ENCODE peak calls at places on chromosomes 13 and 19, in six cellular contexts. O, H, U, A, G and J are unnamed samples.

GRCh38 chr13:48808689-48809088 is 155.0 kb downstream of the CYSLTR2 start:
- DNase-seq in O (no peak), H (no peak), U (no peak), A (no peak), G (no peak), J (no peak)

GRCh38 chr13:42891591-42891990 is 100.5 kb downstream of the EPSTI1 start:
- DNase-seq in O (no peak), H (no peak), U (no peak), A (no peak), G (no peak), J (no peak)

GRCh38 chr13:19156013-19156825 is 25.4 kb downstream of the TUBA3C start:
- DNase-seq in O (no peak), H (no peak), U (no peak), A (no peak), G (no peak), J (no peak)

GRCh38 chr19:1064661-1065605 is 2.0 kb upstream of the ARHGAP45 start:
- DNase-seq in O (peak), H (peak), U (no peak), A (peak), G (peak), J (no peak)

GRCh38 chr19:18029617-18030338 is 21.8 kb downstream of the ARRDC2 start:
- DNase-seq in O (no peak), H (no peak), U (no peak), A (no peak), G (no peak), J (no peak)

GRCh38 chr13:33543089-33543459 is 257.5 kb upstream of the STARD13 start:
- DNase-seq in O (no peak), H (no peak), U (no peak), A (no peak), G (no peak), J (no peak)

GRCh38 chr13:41364043-41364442 is 53.0 kb downstream of the NAA16 start:
- DNase-seq in O (no peak), H (no peak), U (no peak), A (no peak), G (no peak), J (no peak)

GRCh38 chr13:81487151-81487550 is 1146.2 kb upstream of the SPRY2 start:
- DNase-seq in O (peak), H (peak), U (no peak), A (peak), G (peak), J (no peak)

GRCh38 chr13:44649834-44650233 is 73.7 kb upstream of the TSC22D1 start:
- DNase-seq in O (no peak), H (no peak), U (no peak), A (no peak), G (no peak), J (no peak)

GRCh38 chr19:41225238-41226052 is 6.4 kb downstream of the AXL start:
- DNase-seq in O (peak), H (peak), U (peak), A (peak), G (no peak), J (peak)

GRCh38 chr19:10712754-10713153 is 5.1 kb upstream of the DNM2 start:
- DNase-seq in O (no peak), H (no peak), U (no peak), A (no peak), G (no peak), J (no peak)

GRCh38 chr19:52453324-52454094 is at the start of gene ZNF578:
- DNase-seq in O (peak), H (peak), U (peak), A (peak), G (peak), J (peak)
- H3K4me3 ChIP-seq in O (peak), H (peak), U (peak), A (peak), G (peak), J (peak)

GRCh38 chr13:102141625-102142472 is 260.0 kb downstream of the FGF14 start:
- DNase-seq in O (no peak), H (peak), U (no peak), A (peak), G (no peak), J (peak)
- H3K4me3 ChIP-seq in O (no peak), H (no peak), U (no peak), A (no peak), G (no peak), J (no peak)

DNA sequence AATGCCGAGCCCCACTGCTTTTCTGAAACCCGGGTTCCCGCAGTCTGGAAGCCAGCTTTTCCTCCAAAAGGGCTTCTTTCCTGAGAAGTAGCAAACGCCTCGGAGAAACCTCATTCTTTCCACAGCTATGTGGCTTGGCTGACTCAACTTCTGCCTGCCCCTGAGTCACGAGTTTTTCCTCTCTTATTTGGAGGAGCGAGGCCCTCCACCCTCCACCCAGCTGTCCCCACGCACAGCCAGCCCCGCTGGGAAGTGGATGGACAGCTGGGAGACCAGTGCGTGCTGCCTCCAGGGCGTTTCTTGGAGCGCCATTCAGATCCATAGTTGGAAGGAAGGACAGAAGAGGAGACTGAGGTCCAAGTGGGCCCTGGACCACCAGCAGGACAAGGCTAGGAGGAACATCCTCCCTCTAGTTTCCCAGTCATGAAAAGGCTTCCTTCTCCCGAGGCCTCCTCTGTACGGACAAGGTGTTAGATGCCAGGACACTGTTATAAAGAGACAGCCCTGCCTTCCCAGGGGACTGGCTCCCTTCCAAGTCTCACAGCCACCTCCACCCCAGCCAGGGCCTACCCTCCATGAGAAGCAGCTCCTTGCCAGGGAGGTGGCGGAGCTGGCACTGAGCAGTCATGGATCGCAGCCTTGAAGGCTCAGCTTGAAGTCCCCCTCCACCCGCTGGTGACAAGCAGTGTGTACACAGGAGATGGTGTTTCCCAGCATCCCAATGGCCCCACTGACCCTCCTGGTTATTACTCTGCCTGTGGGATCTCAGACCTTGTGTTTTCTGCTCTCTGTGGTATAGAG is 2.5 kb upstream of the PLEKHF1 start:
- DNase-seq in O (peak), H (peak), U (peak), A (peak), G (no peak), J (peak)
- H3K4me3 ChIP-seq in O (no peak), H (no peak), U (no peak), A (no peak), G (no peak), J (peak)

GRCh38 chr13:25910243-25910642 is 141.6 kb downstream of the SHISA2 start:
- DNase-seq in O (no peak), H (no peak), U (no peak), A (no peak), G (no peak), J (no peak)

GRCh38 chr13:25916119-25916518 is 135.7 kb downstream of the SHISA2 start:
- DNase-seq in O (no peak), H (no peak), U (no peak), A (no peak), G (no peak), J (no peak)

GRCh38 chr13:25908390-25908789 is 143.4 kb downstream of the SHISA2 start:
- DNase-seq in O (no peak), H (no peak), U (no peak), A (no peak), G (no peak), J (no peak)

GRCh38 chr13:25911020-25911419 is 140.8 kb downstream of the SHISA2 start:
- DNase-seq in O (no peak), H (no peak), U (no peak), A (no peak), G (no peak), J (no peak)

DNA sequence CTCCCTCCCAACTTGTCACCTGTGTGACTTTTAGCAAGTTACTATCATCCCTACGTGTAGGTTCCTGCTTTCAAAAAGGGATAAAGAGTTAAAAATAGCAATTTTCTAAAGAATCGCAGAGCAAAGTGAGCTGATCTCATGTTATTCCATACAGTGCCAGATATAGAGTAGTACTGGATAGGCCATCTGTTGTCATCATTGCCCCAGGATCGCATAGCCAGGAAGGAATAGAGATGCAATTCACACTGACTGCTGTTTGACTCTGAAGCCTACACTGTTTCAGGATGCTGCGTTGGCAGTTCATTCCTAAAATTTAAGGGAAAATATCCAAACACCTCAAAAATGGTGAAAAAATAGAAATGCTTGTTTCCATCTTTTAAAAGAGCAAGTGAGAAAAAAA is 138.9 kb downstream of the SHISA2 start:
- DNase-seq in O (no peak), H (no peak), U (no peak), A (no peak), G (no peak), J (no peak)
- H3K4me3 ChIP-seq in O (no peak), H (no peak), U (no peak), A (no peak), G (no peak), J (no peak)

DNA sequence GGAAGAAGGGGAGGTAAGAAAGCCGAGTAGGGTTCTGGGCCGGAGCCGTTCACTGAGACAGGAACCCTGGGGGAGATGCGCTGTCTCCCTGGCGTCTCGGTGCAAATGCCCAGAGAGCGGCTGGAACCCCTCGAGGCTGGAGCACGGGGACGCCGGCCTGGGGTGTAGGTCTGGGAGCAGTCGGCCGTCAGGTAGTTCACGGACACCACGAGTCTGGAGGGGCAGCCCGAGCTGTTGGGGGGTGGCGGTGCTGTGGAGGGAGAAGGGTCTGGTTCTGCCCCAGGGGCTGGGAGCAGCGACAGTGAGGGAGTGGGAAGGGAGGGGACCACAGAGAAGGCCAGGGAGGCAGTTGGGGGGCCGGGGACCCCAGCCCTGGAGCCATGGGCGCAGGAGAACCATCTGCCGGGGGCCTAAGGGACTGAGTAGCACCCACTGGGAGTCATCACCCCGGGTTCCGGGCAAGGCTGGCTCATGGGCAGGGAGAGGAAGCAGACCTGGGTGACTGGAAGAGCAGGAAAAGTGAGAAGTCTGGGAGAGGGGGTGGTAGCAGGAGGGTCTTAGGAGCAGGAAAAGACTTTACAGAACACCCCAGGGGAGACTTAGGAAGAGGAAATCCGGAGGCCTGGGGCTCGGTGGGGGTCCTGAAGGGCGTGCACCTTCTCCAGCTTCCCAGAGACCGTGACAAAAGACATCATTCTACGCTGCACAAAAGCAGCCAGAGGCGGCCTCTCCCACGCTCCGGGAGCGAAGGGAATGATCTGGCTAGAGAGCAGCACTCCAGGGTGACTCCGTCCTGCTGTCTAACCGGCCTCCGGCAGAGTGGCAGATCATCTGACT is 173.1 kb upstream of the SOX1 start:
- DNase-seq in O (peak), H (no peak), U (no peak), A (peak), G (no peak), J (no peak)
- H3K4me3 ChIP-seq in O (peak), H (peak), U (no peak), A (peak), G (no peak), J (no peak)

GRCh38 chr13:87999791-88000190 is 328.6 kb downstream of the SLITRK5 start:
- DNase-seq in O (no peak), H (peak), U (no peak), A (peak), G (no peak), J (no peak)

GRCh38 chr13:88000239-88000638 is 329.1 kb downstream of the SLITRK5 start:
- DNase-seq in O (no peak), H (no peak), U (no peak), A (no peak), G (no peak), J (no peak)

GRCh38 chr13:87999141-87999765 is 328.1 kb downstream of the SLITRK5 start:
- DNase-seq in O (no peak), H (peak), U (no peak), A (no peak), G (no peak), J (peak)

GRCh38 chr13:88000787-88001186 is 329.6 kb downstream of the SLITRK5 start:
- DNase-seq in O (no peak), H (no peak), U (no peak), A (no peak), G (no peak), J (no peak)

DNA sequence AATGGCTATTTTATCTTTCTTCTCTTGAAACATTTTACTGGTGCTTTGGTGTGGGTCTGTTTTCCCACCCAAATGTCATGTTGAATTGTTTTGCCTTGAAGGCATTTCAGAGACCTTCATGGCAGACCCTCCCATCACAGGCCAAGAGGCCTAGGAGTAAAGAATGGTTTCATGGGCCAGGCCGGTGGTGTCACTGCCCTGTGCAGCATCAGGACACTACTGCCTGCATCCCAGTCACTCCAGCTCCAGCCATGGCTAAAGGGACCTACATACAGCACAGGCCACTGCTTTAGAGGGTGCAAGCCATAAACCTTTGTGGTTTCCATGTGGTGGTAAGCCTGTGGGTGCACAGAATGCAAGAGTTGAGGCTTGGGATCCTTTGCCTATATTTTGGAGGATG is 326.9 kb downstream of the SLITRK5 start:
- DNase-seq in O (no peak), H (no peak), U (no peak), A (no peak), G (no peak), J (no peak)
- H3K4me3 ChIP-seq in O (no peak), H (no peak), U (no peak), A (no peak), G (no peak), J (no peak)

DNA sequence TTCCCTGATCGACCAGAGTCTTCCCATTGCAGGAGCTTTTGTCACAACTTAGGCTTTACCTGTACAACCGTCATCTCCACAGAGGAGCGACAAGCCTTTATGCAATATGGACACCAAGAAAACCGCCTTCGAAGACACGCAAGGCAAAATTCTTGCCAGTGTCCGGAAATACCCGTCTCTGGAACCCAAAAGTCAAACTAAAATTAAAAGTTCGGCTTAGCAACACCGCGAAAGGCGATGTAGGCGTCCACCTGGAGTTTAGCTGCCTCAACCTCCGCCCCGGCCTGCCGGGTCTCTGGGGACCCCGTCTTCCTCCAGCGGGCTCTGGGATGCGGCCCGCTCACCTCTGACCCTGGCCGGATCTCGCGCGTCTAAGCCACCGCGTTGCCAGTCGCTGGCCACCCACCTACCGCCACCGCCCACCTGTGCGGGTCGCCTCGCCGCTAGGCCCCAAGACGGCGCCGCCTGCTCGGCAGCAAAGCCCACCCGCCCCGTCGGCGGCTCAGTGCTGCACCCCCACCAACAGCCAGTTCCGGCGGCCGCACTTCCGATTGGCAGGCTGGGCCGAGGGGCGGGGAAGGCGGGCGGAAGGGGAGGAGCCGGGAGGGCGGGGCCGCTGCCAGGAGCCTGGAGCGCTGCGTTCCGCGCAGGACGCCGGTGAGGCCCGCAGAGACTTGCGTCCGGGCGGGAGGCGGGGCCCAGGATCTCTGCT is at the start of gene SUPT20H:
- DNase-seq in O (peak), H (peak), U (peak), A (peak), G (peak), J (peak)
- H3K4me3 ChIP-seq in O (peak), H (peak), U (peak), A (peak), G (peak), J (peak)

GRCh38 chr13:73062368-73062767 is 3.6 kb downstream of the KLF5 start:
- DNase-seq in O (no peak), H (no peak), U (no peak), A (no peak), G (no peak), J (no peak)

GRCh38 chr13:73065665-73066350 is 7.0 kb downstream of the KLF5 start:
- DNase-seq in O (no peak), H (no peak), U (no peak), A (no peak), G (no peak), J (no peak)

GRCh38 chr13:73064991-73065390 is 6.2 kb downstream of the KLF5 start:
- DNase-seq in O (no peak), H (no peak), U (no peak), A (no peak), G (no peak), J (no peak)

GRCh38 chr13:73061478-73062275 is 2.9 kb downstream of the KLF5 start:
- DNase-seq in O (no peak), H (no peak), U (no peak), A (no peak), G (no peak), J (no peak)

GRCh38 chr13:73063166-73063565 is 4.4 kb downstream of the KLF5 start:
- DNase-seq in O (no peak), H (no peak), U (no peak), A (no peak), G (no peak), J (no peak)
- H3K4me3 ChIP-seq in O (no peak), H (no peak), U (no peak), A (no peak), G (no peak), J (no peak)

DNA sequence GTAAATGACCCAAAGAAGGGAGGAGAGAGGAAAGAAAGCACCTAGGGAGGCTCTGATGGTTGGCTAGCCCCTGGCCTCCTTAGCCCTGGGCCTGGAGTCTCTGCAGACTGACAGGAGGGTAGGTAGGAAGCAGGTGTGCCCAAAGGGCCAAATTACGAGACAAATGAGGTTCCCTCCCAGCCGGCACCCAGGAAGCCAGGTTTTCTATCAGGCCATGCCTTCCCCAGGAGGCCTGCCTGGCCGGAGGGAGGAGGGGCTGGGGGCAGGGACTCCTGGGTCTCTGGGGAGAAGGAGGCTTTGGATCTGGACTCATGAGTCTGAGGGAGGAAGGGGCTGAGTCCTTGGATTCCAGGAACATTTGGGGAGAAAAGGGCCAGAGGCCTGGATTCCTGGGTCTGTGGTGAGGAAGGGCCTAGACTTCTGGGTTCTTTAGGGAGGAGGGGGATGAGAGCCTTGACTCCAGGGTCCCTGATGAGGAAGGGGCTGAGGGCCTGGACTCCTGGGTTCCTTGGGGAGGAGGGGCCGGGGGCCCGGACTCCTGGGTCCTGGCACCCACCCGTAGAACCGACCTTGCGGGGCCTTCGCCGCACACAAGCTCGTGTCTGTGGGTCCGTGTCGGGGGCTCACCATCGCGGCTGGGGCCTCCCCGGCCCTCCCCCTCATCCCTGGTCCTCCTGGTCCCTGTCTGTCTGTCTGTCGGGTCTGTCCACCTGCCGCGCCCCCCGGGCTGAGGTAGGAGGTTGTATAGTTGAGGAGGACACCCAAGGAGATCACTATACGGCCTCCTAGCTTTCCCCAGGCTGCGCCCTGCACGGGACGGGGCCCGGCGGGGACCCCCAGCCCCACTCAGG is 840 bp upstream of the SPACA6 start:
- DNase-seq in O (peak), H (no peak), U (no peak), A (no peak), G (no peak), J (no peak)
- H3K4me3 ChIP-seq in O (peak), H (peak), U (peak), A (no peak), G (no peak), J (peak)